ENCODE peak calls at places on chromosomes 6 and 20, in six cellular contexts. N is SJSA1, V is prostate gland, E is uterus, O is psoas muscle, B is neural progenitor cell. Y is an unnamed sample. For H3K36me3, the result is how much of the 10 kb centered on the place peaks cover.

GRCh38 chr6:142518126-142518525 is 216.3 kb downstream of the ADGRG6 start:
- DNase-seq in N (no peak), B (no peak), E (no peak), V (no peak), O (no peak), Y (no peak)

GRCh38 chr6:121504227-121504626 is 68.8 kb downstream of the GJA1 start:
- DNase-seq in N (peak), B (no peak), V (peak), E (no peak), O (no peak), Y (no peak)

GRCh38 chr6:151948007-151948745 is 140.7 kb downstream of the ESR1 start:
- DNase-seq in N (no peak), E (no peak), B (no peak), O (no peak), V (no peak), Y (no peak)

GRCh38 chr6:137873273-137873762 is 6.3 kb downstream of the TNFAIP3 start:
- DNase-seq in O (peak), V (peak), E (peak), B (no peak), N (peak), Y (peak)

GRCh38 chr6:83152913-83153312 is 40.2 kb downstream of the PGM3 start:
- DNase-seq in N (no peak), O (no peak), B (no peak), E (no peak), V (no peak), Y (no peak)

GRCh38 chr6:40569162-40569920 is 17.8 kb downstream of the LRFN2 start:
- DNase-seq in B (no peak), O (no peak), N (no peak), V (no peak), E (no peak), Y (no peak)

GRCh38 chr6:169289671-169290408 is 36.2 kb upstream of the THBS2 start:
- DNase-seq in B (no peak), N (no peak), V (no peak), E (peak), O (peak), Y (peak)

GRCh38 chr6:154931741-154932424 is 63.2 kb upstream of the TIAM2 start:
- DNase-seq in E (no peak), O (no peak), N (peak), V (no peak), B (peak), Y (no peak)

GRCh38 chr20:49866051-49866450 is 49.3 kb downstream of the SPATA2 start:
- DNase-seq in O (no peak), V (no peak), B (no peak), E (no peak), N (peak), Y (no peak)

GRCh38 chr6:168355716-168356522 is 36.3 kb upstream of the DACT2 start:
- DNase-seq in B (peak), E (peak), N (no peak), V (peak), O (peak), Y (peak)

GRCh38 chr6:15279047-15279661 is 33.3 kb downstream of the JARID2 start:
- DNase-seq in N (no peak), E (no peak), B (no peak), V (no peak), O (no peak), Y (no peak)

GRCh38 chr20:35478804-35479472 is 23.5 kb downstream of the CEP250 start:
- DNase-seq in O (no peak), V (no peak), N (no peak), B (peak), E (no peak), Y (peak)

GRCh38 chr6:112035446-112035845 is 18.5 kb upstream of the CCN6 start:
- DNase-seq in E (peak), O (peak), N (no peak), V (no peak), B (no peak), Y (no peak)

GRCh38 chr20:20364747-20365558 is 3.0 kb upstream of the INSM1 start:
- DNase-seq in B (peak), V (no peak), O (no peak), E (no peak), N (no peak), Y (no peak)

GRCh38 chr6:149896491-149896890 is 1.4 kb downstream of the RAET1E start:
- DNase-seq in V (peak), N (peak), O (no peak), E (no peak), B (no peak), Y (no peak)

DNA sequence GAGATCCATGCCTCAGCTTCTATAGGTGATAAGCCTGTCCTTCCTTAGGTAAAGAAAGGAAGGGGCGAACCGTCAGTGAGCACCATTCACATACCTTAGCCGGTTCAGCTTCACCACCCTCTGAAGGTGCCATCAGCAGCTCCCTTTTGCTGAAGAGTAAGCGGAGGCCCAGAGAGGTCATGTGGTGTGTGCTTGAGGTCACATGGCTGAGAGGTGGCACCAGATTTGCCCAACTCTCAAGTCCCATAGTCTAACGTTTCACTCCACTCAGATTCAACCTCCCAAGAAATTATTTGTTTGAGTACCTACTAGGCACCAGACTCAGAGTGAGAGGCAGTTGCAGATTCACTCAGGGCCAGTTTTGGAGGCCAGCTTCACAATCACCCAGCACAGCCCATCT is 18.5 kb upstream of the RSPO4 start:
- DNase-seq in V (no peak), E (no peak), B (no peak), N (no peak), O (no peak), Y (no peak)
- H3K36me3 ChIP-seq in V (under half), E (under half), B (under half), N (under half), O (under half), Y (under half)

GRCh38 chr20:13794667-13795066 is 9.8 kb downstream of the NDUFAF5 start:
- DNase-seq in B (no peak), V (no peak), N (no peak), O (no peak), E (no peak), Y (no peak)

GRCh38 chr20:13800728-13801134 is 15.9 kb downstream of the NDUFAF5 start:
- DNase-seq in E (peak), V (peak), O (peak), B (no peak), N (no peak), Y (peak)

GRCh38 chr20:13799040-13799439 is 14.2 kb downstream of the NDUFAF5 start:
- DNase-seq in B (no peak), O (no peak), E (no peak), V (no peak), N (no peak), Y (no peak)

GRCh38 chr20:13799974-13800373 is 15.1 kb downstream of the NDUFAF5 start:
- DNase-seq in B (no peak), E (no peak), N (no peak), V (no peak), O (no peak), Y (no peak)
- H3K36me3 ChIP-seq in B (under half), E (under half), N (half or more), V (under half), O (half or more), Y (under half)

DNA sequence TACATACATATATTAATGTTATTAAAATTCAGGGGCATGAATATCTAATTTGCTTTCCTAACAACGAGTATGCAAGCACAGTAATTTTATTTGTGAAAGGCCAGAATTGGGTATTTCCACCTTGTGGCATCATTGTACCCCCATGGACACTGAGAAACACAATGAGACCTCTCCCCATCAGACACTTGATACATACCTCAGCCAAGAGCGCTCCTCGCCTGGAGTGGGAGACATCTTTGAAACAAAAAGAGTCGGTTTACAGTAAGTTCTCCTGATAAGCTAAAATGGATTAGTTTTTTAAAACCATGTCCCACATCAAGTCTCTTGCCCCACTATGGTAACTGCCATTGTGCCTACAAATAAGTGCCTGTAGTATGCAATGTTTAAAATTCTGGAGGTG is 2.1 kb downstream of the CNR1 start:
- DNase-seq in E (no peak), N (no peak), B (no peak), O (no peak), V (no peak), Y (no peak)
- H3K36me3 ChIP-seq in E (under half), N (under half), B (under half), O (under half), V (under half), Y (under half)

DNA sequence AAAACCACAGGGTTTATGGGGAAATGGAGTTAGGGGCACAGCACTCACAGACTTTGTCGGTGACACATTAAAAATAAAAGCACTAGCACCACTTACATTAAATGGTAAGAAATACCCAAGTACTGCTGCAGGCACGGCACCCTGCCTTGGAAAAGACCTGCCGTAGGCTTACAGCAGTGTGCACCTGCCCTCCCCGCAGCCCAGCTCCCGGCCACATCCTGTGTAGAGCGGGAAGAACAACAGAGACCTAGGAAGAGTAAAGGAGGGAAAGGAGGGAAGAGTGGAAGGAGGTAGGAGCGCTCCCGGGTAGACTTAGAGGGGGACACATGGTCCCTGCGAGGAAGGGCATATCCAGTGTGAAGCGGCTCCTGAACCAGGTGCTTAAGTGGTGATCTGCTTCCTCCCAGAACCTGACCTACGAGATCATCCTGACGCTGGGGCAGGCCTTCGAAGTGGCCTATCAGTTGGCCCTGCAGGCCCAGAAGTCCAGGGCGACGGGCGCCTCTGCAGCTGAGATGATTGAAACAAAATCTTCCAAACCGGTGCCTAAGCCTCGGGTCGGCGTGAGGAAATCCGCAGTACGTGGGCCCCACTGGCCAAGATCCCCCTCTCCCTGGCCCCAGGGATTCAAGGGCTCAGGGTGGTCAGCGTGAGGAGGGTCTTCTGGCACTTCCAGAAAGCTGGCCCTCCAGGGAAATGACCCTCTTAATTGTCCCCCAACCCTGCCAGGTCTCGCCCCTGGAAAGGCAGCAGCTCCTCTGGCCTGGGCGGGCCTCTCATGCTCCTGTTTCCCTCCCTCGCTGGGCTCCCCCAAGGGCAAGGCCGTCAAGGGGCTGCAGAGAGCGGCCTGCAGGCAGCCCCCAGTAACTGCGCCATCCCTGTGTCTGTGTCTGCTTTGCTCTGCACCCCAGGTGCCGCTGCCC is 55.5 kb downstream of the TCP11 start:
- DNase-seq in B (no peak), E (no peak), O (no peak), N (no peak), V (no peak), Y (no peak)
- H3K36me3 ChIP-seq in B (under half), E (under half), O (half or more), N (under half), V (under half), Y (half or more)

GRCh38 chr6:30615958-30616810 is 859 bp downstream of the PPP1R10 start:
- DNase-seq in N (peak), O (no peak), B (peak), E (no peak), V (no peak), Y (no peak)
- H3K36me3 ChIP-seq in N (half or more), O (under half), B (under half), E (under half), V (under half), Y (under half)

DNA sequence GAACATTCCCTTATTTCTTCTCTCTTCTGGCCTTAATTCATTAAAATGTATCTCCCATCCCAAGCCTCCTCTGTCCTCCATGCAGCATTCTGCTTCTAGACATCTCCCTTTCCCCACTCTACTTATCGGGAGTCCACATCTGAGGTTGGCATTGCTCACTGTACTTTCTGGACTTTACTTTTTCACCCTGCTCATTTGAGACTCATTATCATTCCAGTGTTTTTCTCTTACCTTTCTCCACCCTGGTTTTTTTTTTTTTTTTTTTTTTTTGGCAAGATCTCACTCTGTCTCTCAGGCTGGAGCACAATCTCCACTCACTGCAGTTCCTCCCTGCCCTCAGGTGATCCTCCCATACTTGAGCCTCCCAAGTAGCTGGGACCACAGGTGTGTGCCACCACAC is 4.5 kb downstream of the ENPP3 start:
- DNase-seq in O (no peak), E (no peak), B (no peak), V (no peak), N (no peak), Y (no peak)
- H3K36me3 ChIP-seq in O (under half), E (under half), B (under half), V (under half), N (under half), Y (under half)

Y was measured in thyroid gland.